ENCODE peak calls at places on chromosome 16, in nine cellular contexts. One of them, this sample, is unnamed.

GRCh38 chr16:80614908-80615696 is 74.3 kb downstream of the DYNLRB2 start:
- DNase-seq in SK-N-SH: no peak
- DNase-seq in neural progenitor cell: no peak
- DNase-seq in PC-3: peak
- DNase-seq in GM23338: peak
- DNase-seq in OCI-LY7: no peak
- DNase-seq in MM.1S: no peak
- DNase-seq in HCT116: peak
- DNase-seq in hepatocyte: peak
- DNase-seq in this sample: peak

GRCh38 chr16:74291577-74292208 is 4.9 kb upstream of the PSMD7 start:
- DNase-seq in SK-N-SH: no peak
- DNase-seq in neural progenitor cell: no peak
- DNase-seq in PC-3: no peak
- DNase-seq in GM23338: no peak
- DNase-seq in OCI-LY7: no peak
- DNase-seq in MM.1S: no peak
- DNase-seq in HCT116: no peak
- DNase-seq in hepatocyte: no peak
- DNase-seq in this sample: no peak

GRCh38 chr16:78675312-78675711 is 575.9 kb downstream of the WWOX start:
- DNase-seq in SK-N-SH: no peak
- DNase-seq in neural progenitor cell: no peak
- DNase-seq in PC-3: peak
- DNase-seq in GM23338: no peak
- DNase-seq in OCI-LY7: no peak
- DNase-seq in MM.1S: no peak
- DNase-seq in HCT116: no peak
- DNase-seq in hepatocyte: peak
- DNase-seq in this sample: peak

GRCh38 chr16:5496013-5496412 is 398.4 kb upstream of the EEF2KMT start:
- DNase-seq in SK-N-SH: no peak
- DNase-seq in neural progenitor cell: no peak
- DNase-seq in PC-3: no peak
- DNase-seq in GM23338: no peak
- DNase-seq in OCI-LY7: no peak
- DNase-seq in MM.1S: no peak
- DNase-seq in HCT116: no peak
- DNase-seq in hepatocyte: no peak
- DNase-seq in this sample: no peak

GRCh38 chr16:9836118-9836736 is 346.0 kb downstream of the GRIN2A start:
- DNase-seq in SK-N-SH: no peak
- DNase-seq in neural progenitor cell: peak
- DNase-seq in PC-3: peak
- DNase-seq in GM23338: peak
- DNase-seq in OCI-LY7: peak
- DNase-seq in MM.1S: peak
- DNase-seq in HCT116: no peak
- DNase-seq in hepatocyte: peak
- DNase-seq in this sample: peak

GRCh38 chr16:9364721-9365693 is 273.6 kb downstream of the HAPSTR1 start:
- DNase-seq in SK-N-SH: peak
- DNase-seq in neural progenitor cell: no peak
- DNase-seq in PC-3: no peak
- DNase-seq in GM23338: no peak
- DNase-seq in OCI-LY7: no peak
- DNase-seq in MM.1S: no peak
- DNase-seq in HCT116: no peak
- DNase-seq in hepatocyte: peak
- DNase-seq in this sample: no peak

GRCh38 chr16:78436023-78436422 is 336.6 kb downstream of the WWOX start:
- DNase-seq in SK-N-SH: no peak
- DNase-seq in neural progenitor cell: no peak
- DNase-seq in PC-3: no peak
- DNase-seq in GM23338: no peak
- DNase-seq in OCI-LY7: no peak
- DNase-seq in MM.1S: no peak
- DNase-seq in HCT116: no peak
- DNase-seq in hepatocyte: no peak
- DNase-seq in this sample: no peak

GRCh38 chr16:64061621-64062020 is 1060.2 kb downstream of the CDH11 start:
- DNase-seq in SK-N-SH: no peak
- DNase-seq in neural progenitor cell: no peak
- DNase-seq in PC-3: no peak
- DNase-seq in GM23338: no peak
- DNase-seq in OCI-LY7: no peak
- DNase-seq in MM.1S: no peak
- DNase-seq in HCT116: no peak
- DNase-seq in hepatocyte: no peak
- DNase-seq in this sample: no peak

GRCh38 chr16:78133919-78134318 is 34.5 kb downstream of the WWOX start:
- DNase-seq in SK-N-SH: no peak
- DNase-seq in neural progenitor cell: no peak
- DNase-seq in PC-3: peak
- DNase-seq in GM23338: no peak
- DNase-seq in OCI-LY7: no peak
- DNase-seq in MM.1S: no peak
- DNase-seq in HCT116: no peak
- DNase-seq in hepatocyte: no peak
- DNase-seq in this sample: no peak

GRCh38 chr16:26672206-26672605 is 394.5 kb upstream of the C16orf82 start:
- DNase-seq in SK-N-SH: no peak
- DNase-seq in neural progenitor cell: no peak
- DNase-seq in PC-3: no peak
- DNase-seq in GM23338: no peak
- DNase-seq in OCI-LY7: peak
- DNase-seq in MM.1S: no peak
- DNase-seq in HCT116: no peak
- DNase-seq in hepatocyte: no peak
- DNase-seq in this sample: no peak

GRCh38 chr16:85816159-85816558 is 16.7 kb downstream of the COX4I1 start:
- DNase-seq in SK-N-SH: no peak
- DNase-seq in neural progenitor cell: no peak
- DNase-seq in PC-3: no peak
- DNase-seq in GM23338: no peak
- DNase-seq in OCI-LY7: no peak
- DNase-seq in MM.1S: no peak
- DNase-seq in HCT116: no peak
- DNase-seq in hepatocyte: no peak
- DNase-seq in this sample: no peak

GRCh38 chr16:58040496-58040846 is 14.9 kb downstream of the MMP15 start:
- DNase-seq in SK-N-SH: peak
- DNase-seq in neural progenitor cell: no peak
- DNase-seq in PC-3: no peak
- DNase-seq in GM23338: no peak
- DNase-seq in OCI-LY7: no peak
- DNase-seq in MM.1S: no peak
- DNase-seq in HCT116: no peak
- DNase-seq in hepatocyte: no peak
- DNase-seq in this sample: no peak

GRCh38 chr16:16000685-16001084 is 51.3 kb downstream of the ABCC1 start:
- DNase-seq in SK-N-SH: no peak
- DNase-seq in neural progenitor cell: no peak
- DNase-seq in PC-3: no peak
- DNase-seq in GM23338: no peak
- DNase-seq in OCI-LY7: no peak
- DNase-seq in MM.1S: no peak
- DNase-seq in HCT116: no peak
- DNase-seq in hepatocyte: no peak
- DNase-seq in this sample: no peak

GRCh38 chr16:15993946-15994665 is 44.7 kb downstream of the ABCC1 start:
- DNase-seq in SK-N-SH: no peak
- DNase-seq in neural progenitor cell: no peak
- DNase-seq in PC-3: no peak
- DNase-seq in GM23338: no peak
- DNase-seq in OCI-LY7: no peak
- DNase-seq in MM.1S: no peak
- DNase-seq in HCT116: no peak
- DNase-seq in hepatocyte: no peak
- DNase-seq in this sample: peak

GRCh38 chr16:15993128-15993527 is 43.7 kb downstream of the ABCC1 start:
- DNase-seq in SK-N-SH: no peak
- DNase-seq in neural progenitor cell: no peak
- DNase-seq in PC-3: no peak
- DNase-seq in GM23338: no peak
- DNase-seq in OCI-LY7: no peak
- DNase-seq in MM.1S: no peak
- DNase-seq in HCT116: no peak
- DNase-seq in hepatocyte: no peak
- DNase-seq in this sample: no peak

GRCh38 chr16:15993541-15993940 is 44.1 kb downstream of the ABCC1 start:
- DNase-seq in SK-N-SH: no peak
- DNase-seq in neural progenitor cell: no peak
- DNase-seq in PC-3: no peak
- DNase-seq in GM23338: no peak
- DNase-seq in OCI-LY7: no peak
- DNase-seq in MM.1S: no peak
- DNase-seq in HCT116: no peak
- DNase-seq in hepatocyte: no peak
- DNase-seq in this sample: peak

DNA sequence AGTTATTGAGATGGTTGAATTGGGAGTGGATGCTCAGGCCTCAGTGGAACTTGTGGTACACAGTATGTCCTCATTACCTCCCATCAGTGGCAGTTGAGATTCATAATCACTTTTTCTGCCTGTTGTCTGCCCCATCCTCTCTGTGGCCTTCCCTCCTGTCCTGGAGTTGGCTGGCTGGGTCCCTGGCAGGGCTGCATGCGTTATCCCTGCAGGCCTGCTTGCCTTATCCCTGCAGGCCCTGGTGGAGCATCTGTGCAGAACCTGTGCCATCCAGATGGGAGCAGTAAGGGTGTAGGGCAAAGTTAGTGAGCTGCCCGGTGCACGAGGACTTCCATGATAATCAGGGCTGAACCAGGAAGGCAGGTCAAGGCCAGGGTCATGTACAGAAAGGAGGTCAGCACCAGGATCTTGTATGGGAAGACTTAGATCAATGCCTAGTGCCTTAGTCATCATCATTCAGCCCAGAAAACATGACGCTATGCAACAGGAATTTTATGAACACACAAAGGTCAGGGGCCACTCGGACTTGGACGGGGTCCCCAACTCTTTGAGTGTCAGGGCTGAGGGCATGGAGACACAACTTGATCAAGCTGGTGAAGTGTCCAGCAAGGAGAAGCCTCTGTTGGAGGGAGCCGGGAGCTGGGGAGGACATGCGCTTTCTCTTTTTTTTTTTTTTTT is 47.2 kb downstream of the ABCC1 start:
- DNase-seq in SK-N-SH: peak
- DNase-seq in neural progenitor cell: no peak
- DNase-seq in PC-3: peak
- DNase-seq in GM23338: no peak
- DNase-seq in OCI-LY7: no peak
- DNase-seq in MM.1S: no peak
- DNase-seq in HCT116: peak
- DNase-seq in hepatocyte: peak
- DNase-seq in this sample: peak
- TF ChIP-seq EZH2phosphoT487 in SK-N-SH: no peak
- TF ChIP-seq EZH2phosphoT487 in neural progenitor cell: no peak
- TF ChIP-seq EZH2phosphoT487 in PC-3: no peak
- TF ChIP-seq EZH2phosphoT487 in GM23338: no peak
- TF ChIP-seq EZH2phosphoT487 in OCI-LY7: no peak
- TF ChIP-seq EZH2phosphoT487 in MM.1S: no peak
- TF ChIP-seq EZH2phosphoT487 in HCT116: no peak
- TF ChIP-seq EZH2phosphoT487 in hepatocyte: no peak
- TF ChIP-seq EZH2phosphoT487 in this sample: no peak

DNA sequence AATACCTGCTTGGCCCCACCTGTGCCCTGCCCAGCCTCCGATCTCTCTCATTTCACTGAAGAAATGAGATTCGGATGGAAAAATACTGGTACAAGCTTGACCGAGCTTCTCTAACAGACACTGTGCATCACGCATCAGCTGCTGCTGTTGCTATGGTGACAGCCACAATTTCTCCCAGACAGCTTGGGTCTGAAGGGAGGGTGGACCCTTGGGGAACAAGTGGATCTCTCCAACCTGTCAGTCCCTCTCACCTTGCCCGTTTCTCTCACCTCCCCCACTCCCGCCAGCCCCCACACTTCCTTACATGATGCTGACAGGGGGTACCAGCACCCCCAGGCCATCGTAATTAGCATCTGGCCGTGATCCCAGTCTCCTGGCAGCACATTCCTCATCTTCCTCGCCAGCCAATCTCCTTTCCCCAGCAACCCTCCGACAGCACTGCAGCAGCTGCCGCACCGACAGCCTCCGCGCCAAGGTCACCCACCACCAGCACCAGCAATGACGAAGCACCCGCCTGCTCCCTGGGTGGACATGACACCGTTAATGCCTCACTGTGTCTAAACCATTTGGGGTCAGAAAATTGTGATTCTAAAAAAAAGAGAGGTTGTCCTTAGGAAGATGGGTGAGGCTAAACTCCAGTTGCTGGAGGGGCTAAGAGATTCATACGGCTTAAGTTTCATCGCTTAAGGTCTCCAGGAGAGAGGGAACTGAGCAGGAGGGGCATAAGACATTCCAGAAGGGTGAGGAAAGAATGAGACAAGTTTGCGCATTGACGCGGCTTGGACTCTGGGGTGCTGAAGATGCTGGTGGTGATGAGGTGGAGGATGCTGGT is 58.6 kb upstream of the TNRC6A start:
- DNase-seq in SK-N-SH: peak
- DNase-seq in neural progenitor cell: peak
- DNase-seq in PC-3: peak
- DNase-seq in GM23338: peak
- DNase-seq in OCI-LY7: peak
- DNase-seq in MM.1S: no peak
- DNase-seq in HCT116: no peak
- DNase-seq in hepatocyte: peak
- DNase-seq in this sample: peak
- TF ChIP-seq EZH2phosphoT487 in SK-N-SH: no peak
- TF ChIP-seq EZH2phosphoT487 in neural progenitor cell: no peak
- TF ChIP-seq EZH2phosphoT487 in PC-3: no peak
- TF ChIP-seq EZH2phosphoT487 in GM23338: no peak
- TF ChIP-seq EZH2phosphoT487 in OCI-LY7: no peak
- TF ChIP-seq EZH2phosphoT487 in MM.1S: no peak
- TF ChIP-seq EZH2phosphoT487 in HCT116: no peak
- TF ChIP-seq EZH2phosphoT487 in hepatocyte: no peak
- TF ChIP-seq EZH2phosphoT487 in this sample: no peak

GRCh38 chr16:67766281-67766680 is 40.1 kb downstream of the RANBP10 start:
- DNase-seq in SK-N-SH: no peak
- DNase-seq in neural progenitor cell: no peak
- DNase-seq in PC-3: no peak
- DNase-seq in GM23338: no peak
- DNase-seq in OCI-LY7: no peak
- DNase-seq in MM.1S: no peak
- DNase-seq in HCT116: no peak
- DNase-seq in hepatocyte: no peak
- DNase-seq in this sample: no peak
- TF ChIP-seq EZH2phosphoT487 in SK-N-SH: no peak
- TF ChIP-seq EZH2phosphoT487 in neural progenitor cell: no peak
- TF ChIP-seq EZH2phosphoT487 in PC-3: no peak
- TF ChIP-seq EZH2phosphoT487 in GM23338: no peak
- TF ChIP-seq EZH2phosphoT487 in OCI-LY7: no peak
- TF ChIP-seq EZH2phosphoT487 in MM.1S: no peak
- TF ChIP-seq EZH2phosphoT487 in HCT116: no peak
- TF ChIP-seq EZH2phosphoT487 in hepatocyte: no peak
- TF ChIP-seq EZH2phosphoT487 in this sample: no peak

DNA sequence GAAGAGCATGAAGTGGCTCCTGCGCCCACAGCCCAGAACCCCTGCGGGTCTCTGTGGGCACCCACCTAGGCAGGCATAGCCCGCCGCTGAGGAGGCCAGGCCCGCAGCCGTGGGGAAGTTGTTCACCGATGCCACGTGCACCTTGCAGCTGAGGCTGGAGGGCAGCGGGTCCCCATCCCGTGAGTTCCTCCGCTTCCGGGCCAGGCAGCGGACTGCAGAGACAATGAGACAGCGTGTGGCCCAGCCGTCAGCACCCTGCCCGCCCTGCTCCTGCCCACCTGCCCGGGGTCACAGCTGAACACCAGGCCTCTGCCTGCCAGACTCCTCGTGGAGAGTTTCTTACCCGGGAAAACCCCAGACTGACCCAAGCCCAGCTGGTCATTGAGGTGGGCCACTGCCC is 5.5 kb downstream of the MVD start:
- DNase-seq in SK-N-SH: no peak
- DNase-seq in neural progenitor cell: no peak
- DNase-seq in PC-3: no peak
- DNase-seq in GM23338: no peak
- DNase-seq in OCI-LY7: no peak
- DNase-seq in MM.1S: no peak
- DNase-seq in HCT116: no peak
- DNase-seq in hepatocyte: no peak
- DNase-seq in this sample: no peak
- TF ChIP-seq EZH2phosphoT487 in SK-N-SH: no peak
- TF ChIP-seq EZH2phosphoT487 in neural progenitor cell: no peak
- TF ChIP-seq EZH2phosphoT487 in PC-3: no peak
- TF ChIP-seq EZH2phosphoT487 in GM23338: no peak
- TF ChIP-seq EZH2phosphoT487 in OCI-LY7: no peak
- TF ChIP-seq EZH2phosphoT487 in MM.1S: no peak
- TF ChIP-seq EZH2phosphoT487 in HCT116: no peak
- TF ChIP-seq EZH2phosphoT487 in hepatocyte: no peak
- TF ChIP-seq EZH2phosphoT487 in this sample: no peak